ENCODE peak calls at places on chromosome 2, in five cellular contexts. I is activated T-helper 2 cell treated with anti-CD3 and anti-CD28 coated beads, Interferon-gamma antibody, Interleukin-2, Interleukin-4, amounts not matched to agents 10 μg/mL and 5 μg/mL and 100 μg/mL, durations not matched to agents 14 hours and 24 hours and 36 hours; Y is tibial artery; A is GM12891; O is AG08395. N is an unnamed sample.

GRCh38 chr2:128315829-128316776 is 2.6 kb downstream of the HS6ST1 start:
- DNase-seq in I (peak; percentile 8), Y (peak; percentile 18), A (peak; percentile 31), O (no peak), N (no peak)

GRCh38 chr2:167492486-167492885 is 604.2 kb downstream of the XIRP2 start:
- DNase-seq in I (no peak), Y (no peak), A (no peak), O (no peak), N (no peak)

GRCh38 chr2:66495788-66496640 is 61.1 kb downstream of the MEIS1 start:
- DNase-seq in I (no peak), Y (peak; percentile 49), A (no peak), O (peak; percentile 91), N (peak; percentile 76)

GRCh38 chr2:38997784-38998183 is 108.1 kb downstream of the ARHGEF33 start:
- DNase-seq in I (no peak), Y (peak; percentile 26), A (no peak), O (peak; percentile 74), N (no peak)

GRCh38 chr2:98800330-98801064 is 69.6 kb upstream of the MGAT4A start:
- DNase-seq in I (no peak), Y (no peak), A (no peak), O (no peak), N (no peak)

GRCh38 chr2:75087726-75088125 is 111.6 kb downstream of the TACR1 start:
- DNase-seq in I (no peak), Y (no peak), A (no peak), O (peak; percentile 39), N (no peak)

GRCh38 chr2:241257419-241258032 is 57.9 kb downstream of the HDLBP start:
- DNase-seq in I (no peak), Y (no peak), A (no peak), O (no peak), N (no peak)

GRCh38 chr2:39530423-39530866 is 93.4 kb upstream of the MAP4K3 start:
- DNase-seq in I (no peak), Y (no peak), A (no peak), O (peak; percentile 50), N (no peak)

N was measured in uterus.